ENCODE peak calls at places on chromosomes 3 and 15, in five cellular contexts. N, U, D, T and B are unnamed samples.

GRCh38 chr3:111892070-111892469 is 33.0 kb downstream of the PHLDB2 start:
- DNase-seq in N (no peak), U (no peak), T (no peak), D (no peak), B (no peak)

GRCh38 chr3:62875103-62876002 is at the start of gene CADPS:
- DNase-seq in U (no peak), D (no peak), N (peak), T (no peak), B (no peak)

GRCh38 chr3:112649478-112649735 is 8.5 kb upstream of the CCDC80 start:
- DNase-seq in T (no peak), D (no peak), N (no peak), U (no peak), B (no peak)

GRCh38 chr3:61438253-61439115 is 122.9 kb upstream of the PTPRG start:
- DNase-seq in D (no peak), U (no peak), N (no peak), T (no peak), B (no peak)

GRCh38 chr3:46850468-46850780 is 12.8 kb downstream of the MYL3 start:
- DNase-seq in T (no peak), D (no peak), N (no peak), U (no peak), B (peak)

GRCh38 chr15:59420986-59421618 is 16.9 kb upstream of the FAM81A start:
- DNase-seq in U (no peak), N (no peak), T (no peak), D (no peak), B (no peak)

GRCh38 chr15:52727825-52728224 is 48.6 kb upstream of the ATOSA start:
- DNase-seq in U (no peak), N (no peak), D (no peak), T (no peak), B (no peak)

GRCh38 chr3:138384971-138385370 is 36.6 kb downstream of the MRAS start:
- DNase-seq in N (no peak), U (no peak), D (no peak), T (peak), B (no peak)

GRCh38 chr3:10855083-10855870 is 39.2 kb downstream of the SLC6A11 start:
- DNase-seq in U (no peak), D (no peak), T (no peak), N (no peak), B (no peak)

GRCh38 chr3:22819209-22819608 is 383.9 kb upstream of the UBE2E2 start:
- DNase-seq in U (no peak), D (no peak), N (no peak), T (no peak), B (no peak)

GRCh38 chr3:131957980-131958379 is 76.8 kb downstream of the CPNE4 start:
- DNase-seq in D (no peak), T (no peak), N (no peak), U (no peak), B (no peak)

GRCh38 chr15:60829416-60829815 is 350.5 kb upstream of the ICE2 start:
- DNase-seq in U (no peak), N (no peak), D (no peak), T (no peak), B (no peak)

GRCh38 chr15:29113336-29114276 is 156.0 kb downstream of the NSMCE3 start:
- DNase-seq in N (no peak), U (no peak), D (no peak), T (no peak), B (no peak)

GRCh38 chr3:86986666-86987420 is 4.1 kb downstream of the VGLL3 start:
- DNase-seq in D (no peak), N (no peak), U (no peak), T (no peak), B (no peak)

GRCh38 chr3:79297242-79297641 is 470.6 kb downstream of the ROBO1 start:
- DNase-seq in D (peak), T (no peak), N (no peak), U (no peak), B (no peak)

GRCh38 chr15:34119291-34119690 is 17.4 kb downstream of the PGBD4 start:
- DNase-seq in D (peak), U (no peak), N (no peak), T (no peak), B (no peak)

GRCh38 chr3:85835857-85836470 is 877.2 kb downstream of the CADM2 start:
- DNase-seq in U (no peak), D (no peak), N (no peak), T (no peak), B (no peak)

GRCh38 chr3:41075958-41076357 is 123.3 kb upstream of the CTNNB1 start:
- DNase-seq in D (no peak), U (no peak), T (peak), N (no peak), B (no peak)

GRCh38 chr3:38314112-38314766 is 32.1 kb downstream of the SLC22A14 start:
- DNase-seq in D (no peak), T (no peak), N (no peak), U (no peak), B (no peak)

GRCh38 chr15:95972136-95972553 is 358.4 kb upstream of the NR2F2 start:
- DNase-seq in U (peak), D (no peak), N (no peak), T (no peak), B (no peak)

GRCh38 chr3:157618075-157618760 is 115.0 kb upstream of the VEPH1 start:
- DNase-seq in U (no peak), T (no peak), D (peak), N (no peak), B (no peak)

GRCh38 chr3:65004316-65004715 is 316.5 kb upstream of the ADAMTS9 start:
- DNase-seq in U (no peak), N (no peak), T (no peak), D (no peak), B (no peak)

GRCh38 chr3:10553586-10554235 is 48.3 kb upstream of the ATP2B2 start:
- DNase-seq in N (no peak), D (no peak), U (no peak), T (peak), B (no peak)

GRCh38 chr15:74383695-74384565 is 16.5 kb upstream of the CYP11A1 start:
- DNase-seq in N (no peak), U (no peak), D (peak), T (no peak), B (peak)

GRCh38 chr3:111581403-111582113 is 13.6 kb downstream of the ZBED2 start:
- DNase-seq in D (no peak), T (no peak), N (no peak), U (no peak), B (no peak)

GRCh38 chr3:133038089-133038730 is at the start of gene TMEM108:
- DNase-seq in T (peak), N (peak), D (peak), U (peak), B (peak)

GRCh38 chr3:187165144-187165543 is 25.8 kb upstream of the RPL39L start:
- DNase-seq in U (no peak), T (no peak), N (peak), D (peak), B (no peak)

GRCh38 chr3:170716172-170716800 is 130.4 kb upstream of the SLC7A14 start:
- DNase-seq in U (no peak), N (no peak), D (no peak), T (no peak), B (no peak)

GRCh38 chr15:33179874-33180273 is 14.6 kb downstream of the FMN1 start:
- DNase-seq in N (no peak), D (no peak), T (no peak), U (no peak), B (no peak)

GRCh38 chr3:64684715-64685261 is 3.0 kb downstream of the ADAMTS9 start:
- DNase-seq in N (peak), T (peak), U (no peak), D (no peak), B (no peak)

GRCh38 chr3:163056874-163057497 is 1560.4 kb downstream of the OTOL1 start:
- DNase-seq in D (peak), T (no peak), N (peak), U (peak), B (peak)

GRCh38 chr3:81871358-81872152 is 110.1 kb upstream of the GBE1 start:
- DNase-seq in T (no peak), U (no peak), N (no peak), D (no peak), B (no peak)

GRCh38 chr3:61372723-61373122 is 121.5 kb upstream of the FHIT start:
- DNase-seq in T (no peak), U (no peak), D (no peak), N (no peak), B (no peak)

GRCh38 chr3:21435871-21436270 is 315.1 kb downstream of the ZNF385D start:
- DNase-seq in U (no peak), D (peak), T (no peak), N (no peak), B (no peak)

GRCh38 chr15:79172032-79172481 is 81.5 kb upstream of the RASGRF1 start:
- DNase-seq in T (no peak), U (no peak), N (no peak), D (no peak), B (no peak)

GRCh38 chr3:102514241-102514640 is 79.4 kb downstream of the ZPLD1 start:
- DNase-seq in N (no peak), T (no peak), D (no peak), U (no peak), B (no peak)
- TF ChIP-seq POLR2A in N (no peak), T (no peak), D (no peak), U (no peak), B (no peak)

DNA sequence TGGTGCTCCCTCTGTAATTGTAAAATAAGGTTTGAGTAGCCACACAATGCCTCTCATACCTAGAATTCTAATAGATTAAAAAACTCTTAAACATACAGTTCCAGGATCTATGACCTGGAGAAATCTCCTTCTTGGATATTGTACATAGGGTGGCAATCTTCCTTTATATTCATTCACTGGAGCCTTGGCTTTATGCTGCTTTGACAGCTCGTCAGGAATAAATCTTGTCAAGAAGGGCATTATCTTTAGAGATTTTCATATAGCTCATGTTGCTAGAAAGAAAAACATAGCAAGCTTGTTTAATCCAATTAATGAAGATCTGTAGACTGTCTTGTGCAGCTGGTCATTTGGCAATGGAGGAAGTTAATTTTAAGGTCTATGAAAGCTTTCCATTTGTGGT is 131.1 kb downstream of the PYDC2 start:
- DNase-seq in N (no peak), U (no peak), T (no peak), D (no peak), B (no peak)
- TF ChIP-seq EP300 in N (no peak), U (no peak), T (no peak), D (no peak), B (no peak)

GRCh38 chr3:59654953-59655430 is 605.2 kb upstream of the CFAP20DC start:
- DNase-seq in D (no peak), N (no peak), U (no peak), T (no peak), B (no peak)

GRCh38 chr3:59654120-59654952 is 604.5 kb upstream of the CFAP20DC start:
- DNase-seq in T (peak), U (no peak), N (no peak), D (no peak), B (no peak)

GRCh38 chr3:59658236-59658635 is 608.4 kb upstream of the CFAP20DC start:
- DNase-seq in D (no peak), N (no peak), T (no peak), U (no peak), B (no peak)

GRCh38 chr3:59655616-59656015 is 605.8 kb upstream of the CFAP20DC start:
- DNase-seq in N (no peak), D (no peak), U (no peak), T (no peak), B (no peak)

DNA sequence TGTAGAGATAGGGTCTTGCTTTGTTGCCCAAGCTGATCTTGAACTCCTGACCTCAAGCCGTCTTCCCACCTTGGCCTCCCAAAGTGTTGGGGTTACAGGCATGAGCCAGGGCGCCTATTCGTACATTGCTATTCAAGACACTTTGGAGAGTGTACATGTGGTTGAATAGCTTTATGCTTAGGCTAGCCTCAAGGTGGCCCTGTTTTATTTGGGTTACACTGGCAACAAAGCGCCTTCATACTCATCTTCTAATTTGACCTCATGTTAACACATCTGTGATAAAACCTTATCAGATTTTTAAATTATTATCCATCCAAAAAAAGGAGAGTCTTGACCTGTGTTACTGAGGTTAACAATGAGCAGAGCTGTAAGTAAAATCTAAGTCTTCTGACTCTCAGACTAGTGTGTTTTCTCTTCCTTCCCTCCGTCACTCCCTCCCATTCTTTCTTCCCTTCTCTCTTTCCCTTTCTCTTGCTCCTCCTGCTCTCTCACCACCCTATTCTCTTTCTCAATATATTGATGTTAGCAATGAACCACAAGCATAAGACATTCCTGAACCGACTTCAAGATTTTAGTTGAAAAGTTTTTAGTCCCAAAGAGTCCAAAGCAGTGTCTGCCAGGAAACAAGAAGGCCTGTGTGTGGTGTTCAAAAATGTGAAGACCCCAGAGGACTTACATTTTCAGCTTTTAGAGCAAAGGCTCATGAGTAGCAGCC is 603.7 kb upstream of the CFAP20DC start:
- DNase-seq in U (no peak), N (no peak), D (no peak), T (no peak), B (no peak)
- TF ChIP-seq CTCF in U (no peak), N (no peak), D (no peak), T (no peak), B (no peak)

DNA sequence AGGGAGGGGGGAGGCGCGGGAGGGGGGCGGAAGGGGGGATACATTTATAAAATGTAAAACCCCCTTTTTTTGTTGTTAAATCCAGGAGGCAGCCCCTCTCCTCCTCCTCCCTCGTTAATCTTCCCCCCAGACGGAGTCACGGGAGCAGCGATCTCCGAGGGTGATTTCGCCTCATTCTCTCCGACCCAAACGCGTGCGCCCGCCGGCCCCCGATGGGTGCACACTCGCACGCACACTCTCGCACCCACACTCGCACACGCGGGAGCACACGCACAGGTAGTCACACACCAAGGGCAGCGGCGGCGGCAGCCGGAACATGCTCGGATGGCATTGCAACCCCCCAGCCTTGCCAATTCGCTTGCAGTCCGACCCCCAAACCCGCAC is 498 bp downstream of the ANP32A start:
- DNase-seq in T (peak), U (no peak), N (peak), D (peak), B (peak)
- TF ChIP-seq POLR2A in T (no peak), U (no peak), N (no peak), D (peak), B (no peak)

GRCh38 chr3:3107858-3108257 is 2.3 kb downstream of the IL5RA start:
- DNase-seq in U (no peak), N (no peak), D (no peak), T (no peak), B (no peak)

GRCh38 chr3:3109407-3110298 is 521 bp downstream of the IL5RA start:
- DNase-seq in N (no peak), T (no peak), U (no peak), D (no peak), B (no peak)

GRCh38 chr3:3113042-3113709 is 3.0 kb upstream of the IL5RA start:
- DNase-seq in U (no peak), D (no peak), N (no peak), T (no peak), B (no peak)

GRCh38 chr3:3110749-3111361 is 681 bp upstream of the IL5RA start:
- DNase-seq in U (no peak), D (no peak), T (no peak), N (no peak), B (no peak)

GRCh38 chr3:3110299-3110630 is at the start of gene IL5RA:
- DNase-seq in U (no peak), D (peak), T (no peak), N (no peak), B (no peak)
- TF ChIP-seq EP300 in U (no peak), D (no peak), T (no peak), N (no peak), B (no peak)